ENCODE peak calls at places on chromosome 3, in ten cellular contexts. X is CD4-positive, alpha-beta memory T cell; F is fibroblast of mammary gland; R is nucleus accumbens; J is GF-D8; O is progenitor cell of endocrine pancreas; S is HTR-8/SVneo; A is T-helper 1 cell; E is T follicular helper cell; C is amniotic stem cell. P is an unnamed sample.

GRCh38 chr3:66567066-66567465 is 66.2 kb upstream of the LRIG1 start:
- DNase-seq in X (no peak), F (peak; percentile 51), R (no peak), J (no peak), O (no peak), S (no peak), A (no peak), E (no peak), C (peak; percentile 78), P (peak; percentile 80)

GRCh38 chr3:149475451-149476060 is 1.1 kb downstream of the TM4SF4 start:
- DNase-seq in X (no peak), F (no peak), R (no peak), J (no peak), O (no peak), S (no peak), A (no peak), E (no peak), C (no peak), P (no peak)

GRCh38 chr3:142947799-142948575 is 15.5 kb downstream of the PAQR9 start:
- DNase-seq in X (no peak), F (peak; percentile 35), R (no peak), J (no peak), O (no peak), S (peak; percentile 33), A (no peak), E (no peak), C (no peak), P (no peak)

GRCh38 chr3:169822540-169822939 is 9.8 kb upstream of the LRRC34 start:
- DNase-seq in X (no peak), F (no peak), R (no peak), J (no peak), O (no peak), S (no peak), A (no peak), E (no peak), C (no peak), P (no peak)

GRCh38 chr3:66518644-66519043 is 17.8 kb upstream of the LRIG1 start:
- DNase-seq in X (no peak), F (no peak), R (no peak), J (no peak), O (no peak), S (no peak), A (no peak), E (no peak), C (no peak), P (no peak)

GRCh38 chr3:17057316-17057715 is 172.6 kb downstream of the PLCL2 start:
- DNase-seq in X (no peak), F (peak; percentile 79), R (no peak), J (no peak), O (no peak), S (no peak), A (no peak), E (no peak), C (peak; percentile 65), P (no peak)

GRCh38 chr3:190131329-190131728 is 10.6 kb upstream of the P3H2 start:
- DNase-seq in X (no peak), F (peak; percentile 86), R (no peak), J (no peak), O (no peak), S (no peak), A (no peak), E (no peak), C (no peak), P (peak; percentile 60)

GRCh38 chr3:39191103-39191502 is 1.3 kb downstream of the XIRP1 start:
- DNase-seq in X (no peak), F (no peak), R (no peak), J (no peak), O (no peak), S (no peak), A (no peak), E (no peak), C (no peak), P (no peak)

GRCh38 chr3:89173546-89173945 is 66.1 kb downstream of the EPHA3 start:
- DNase-seq in X (no peak), F (no peak), R (no peak), J (no peak), O (no peak), S (no peak), A (no peak), E (no peak), C (no peak), P (no peak)

GRCh38 chr3:16427309-16427965 is 86.1 kb downstream of the RFTN1 start:
- DNase-seq in X (no peak), F (peak; percentile 97), R (no peak), J (peak; percentile 10), O (no peak), S (peak; percentile 41), A (no peak), E (no peak), C (peak; percentile 38), P (peak; percentile 60)

GRCh38 chr3:45218578-45219390 is 7.3 kb downstream of the TMEM158 start:
- DNase-seq in X (no peak), F (peak; percentile 84), R (no peak), J (no peak), O (no peak), S (no peak), A (no peak), E (no peak), C (no peak), P (no peak)

GRCh38 chr3:18424862-18425640 is at the start of gene SATB1:
- DNase-seq in X (peak; percentile 81), F (peak; percentile 36), R (peak; percentile 72), J (no peak), O (peak; percentile 75), S (no peak), A (peak; percentile 52), E (peak; percentile 55), C (no peak), P (no peak)

GRCh38 chr3:130480736-130481135 is 36.2 kb upstream of the COL6A6 start:
- DNase-seq in X (no peak), F (peak; percentile 72), R (no peak), J (peak; percentile 18), O (no peak), S (no peak), A (no peak), E (no peak), C (peak; percentile 78), P (no peak)